ENCODE peak calls at places on chromosomes 2 and 18, in ten cellular contexts. Q is prostate gland; V is astrocyte of the spinal cord; L is CD8-positive, alpha-beta T cell; J is coronary artery; H is AG04450; C is GM13976; E is spleen; U is brain microvascular endothelial cell; B is H9. D is an unnamed sample.

GRCh38 chr2:134288814-134289213 is 34.9 kb downstream of the MGAT5 start:
- DNase-seq in Q (no peak), V (no peak), L (peak), J (no peak), H (no peak), C (no peak), E (no peak), U (no peak), B (no peak), D (peak)

GRCh38 chr18:44709297-44710117 is 28.8 kb downstream of the SETBP1 start:
- DNase-seq in Q (no peak), V (no peak), L (no peak), J (no peak), H (no peak), C (peak), E (no peak), U (no peak), B (no peak), D (no peak)

GRCh38 chr18:25038261-25038660 is 313.7 kb downstream of the ZNF521 start:
- DNase-seq in Q (no peak), V (no peak), L (no peak), J (no peak), H (no peak), C (no peak), E (no peak), U (no peak), B (no peak), D (no peak)

GRCh38 chr18:51721388-51721787 is 523.9 kb upstream of the MEX3C start:
- DNase-seq in Q (no peak), V (no peak), L (no peak), J (no peak), H (no peak), C (no peak), E (no peak), U (no peak), B (no peak), D (no peak)

GRCh38 chr2:232315049-232315922 is 63.3 kb upstream of the ALPP start:
- DNase-seq in Q (peak), V (peak), L (peak), J (peak), H (peak), C (peak), E (peak), U (peak), B (no peak), D (peak)

GRCh38 chr2:17162721-17163120 is 355.5 kb downstream of the RAD51AP2 start:
- DNase-seq in Q (no peak), V (peak), L (no peak), J (no peak), H (no peak), C (no peak), E (no peak), U (no peak), B (no peak), D (no peak)

GRCh38 chr18:429030-429429 is 71.5 kb downstream of the COLEC12 start:
- DNase-seq in Q (no peak), V (no peak), L (no peak), J (no peak), H (no peak), C (no peak), E (no peak), U (no peak), B (no peak), D (no peak)

GRCh38 chr18:80250740-80251364 is 3.5 kb upstream of the PARD6G start:
- DNase-seq in Q (no peak), V (no peak), L (no peak), J (no peak), H (no peak), C (no peak), E (no peak), U (no peak), B (no peak), D (no peak)

GRCh38 chr2:104444392-104444791 is 409.5 kb upstream of the POU3F3 start:
- DNase-seq in Q (no peak), V (peak), L (no peak), J (no peak), H (no peak), C (no peak), E (no peak), U (no peak), B (no peak), D (no peak)

GRCh38 chr2:227407601-227408089 is 19.9 kb upstream of the SCYGR1 start:
- DNase-seq in Q (no peak), V (no peak), L (no peak), J (no peak), H (no peak), C (no peak), E (peak), U (no peak), B (no peak), D (no peak)

GRCh38 chr2:178858896-178859628 is 51.8 kb upstream of the TTN start:
- DNase-seq in Q (no peak), V (no peak), L (no peak), J (no peak), H (no peak), C (no peak), E (no peak), U (no peak), B (no peak), D (no peak)

GRCh38 chr2:219662566-219662965 is 35.1 kb downstream of the SLC4A3 start:
- DNase-seq in Q (no peak), V (no peak), L (no peak), J (no peak), H (no peak), C (no peak), E (no peak), U (no peak), B (peak), D (no peak)

GRCh38 chr18:25345432-25345831 is 6.5 kb downstream of the ZNF521 start:
- DNase-seq in Q (no peak), V (no peak), L (no peak), J (no peak), H (no peak), C (no peak), E (no peak), U (no peak), B (no peak), D (no peak)

GRCh38 chr2:218229239-218229638 is 12.2 kb downstream of the ARPC2 start:
- DNase-seq in Q (peak), V (peak), L (peak), J (no peak), H (peak), C (peak), E (no peak), U (peak), B (no peak), D (no peak)

GRCh38 chr2:63788070-63788469 is 53.6 kb upstream of the UGP2 start:
- DNase-seq in Q (no peak), V (peak), L (no peak), J (no peak), H (peak), C (no peak), E (no peak), U (peak), B (no peak), D (no peak)

DNA sequence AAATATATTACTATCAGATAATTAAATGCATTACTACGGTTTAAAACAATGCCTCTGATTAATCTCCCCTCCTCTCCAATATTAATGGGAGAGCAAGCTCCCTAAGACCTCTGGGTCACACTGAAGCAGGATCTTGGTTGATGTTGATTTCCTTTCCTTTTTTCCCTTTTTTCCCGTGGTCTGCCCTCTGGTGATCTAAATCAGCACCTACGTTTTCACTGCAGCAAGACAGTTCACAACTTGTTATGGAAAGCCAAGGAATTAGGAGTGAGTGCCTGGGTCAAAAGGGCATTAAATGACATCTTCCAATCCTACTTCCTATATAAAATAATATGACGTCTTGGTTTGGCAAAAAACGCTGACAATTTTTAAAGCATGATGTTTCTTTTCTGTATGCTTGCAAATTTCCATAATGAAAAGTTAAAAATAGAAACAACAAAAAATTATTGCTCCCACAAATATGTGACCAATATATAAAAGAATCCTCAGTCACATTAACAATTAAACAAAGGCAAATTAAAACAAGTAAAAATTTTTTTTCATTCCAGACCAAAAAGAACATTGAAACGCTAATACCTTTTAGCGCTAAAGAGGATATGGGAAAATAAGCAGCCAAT is 7.9 kb upstream of the CFAP36 start:
- DNase-seq in Q (no peak), V (peak), L (no peak), J (no peak), H (no peak), C (no peak), E (no peak), U (peak), B (peak), D (no peak)
- TF ChIP-seq CTCF in Q (no peak), V (peak), L (no peak), J (no peak), H (peak), C (no peak), E (no peak), U (peak), B (peak), D (no peak)

GRCh38 chr2:109318150-109318948 is 189.3 kb downstream of the SH3RF3 start:
- DNase-seq in Q (peak), V (peak), L (no peak), J (peak), H (peak), C (no peak), E (no peak), U (peak), B (no peak), D (no peak)
- TF ChIP-seq CTCF in Q (no peak), V (peak), L (no peak), J (no peak), H (peak), C (no peak), E (no peak), U (peak), B (no peak), D (no peak)

DNA sequence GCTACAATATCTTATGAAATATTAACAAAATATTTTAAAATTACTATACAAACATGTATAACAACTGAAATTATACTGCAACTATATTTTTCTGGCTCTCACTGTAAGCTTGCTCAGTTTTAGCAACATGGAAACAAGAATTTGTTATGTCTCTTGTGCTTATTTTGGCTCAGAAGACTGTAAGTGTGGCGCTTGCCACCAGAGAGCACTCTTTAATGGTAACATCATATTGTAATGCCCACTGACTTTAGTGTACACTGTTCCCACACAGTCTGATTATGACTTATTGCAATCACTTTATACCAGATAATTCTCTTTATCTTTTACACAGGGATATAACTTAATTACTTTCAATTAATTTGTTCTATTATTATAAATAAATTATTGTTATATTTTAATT is 1500.6 kb upstream of the TMEFF2 start:
- DNase-seq in Q (no peak), V (peak), L (no peak), J (no peak), H (no peak), C (no peak), E (no peak), U (peak), B (no peak), D (no peak)
- TF ChIP-seq CTCF in Q (no peak), V (peak), L (no peak), J (no peak), H (no peak), C (peak), E (no peak), U (peak), B (peak), D (no peak)

GRCh38 chr2:229027353-229028115 is 243.6 kb downstream of the PID1 start:
- DNase-seq in Q (no peak), V (no peak), L (no peak), J (no peak), H (no peak), C (no peak), E (no peak), U (no peak), B (no peak), D (no peak)

GRCh38 chr2:229033816-229034215 is 237.3 kb downstream of the PID1 start:
- DNase-seq in Q (no peak), V (no peak), L (no peak), J (no peak), H (no peak), C (no peak), E (no peak), U (no peak), B (no peak), D (no peak)

GRCh38 chr2:229032596-229033234 is 238.4 kb downstream of the PID1 start:
- DNase-seq in Q (no peak), V (no peak), L (no peak), J (no peak), H (no peak), C (no peak), E (no peak), U (no peak), B (no peak), D (no peak)
- TF ChIP-seq CTCF in Q (no peak), V (no peak), L (no peak), J (no peak), H (no peak), C (no peak), E (no peak), U (no peak), B (no peak), D (no peak)

DNA sequence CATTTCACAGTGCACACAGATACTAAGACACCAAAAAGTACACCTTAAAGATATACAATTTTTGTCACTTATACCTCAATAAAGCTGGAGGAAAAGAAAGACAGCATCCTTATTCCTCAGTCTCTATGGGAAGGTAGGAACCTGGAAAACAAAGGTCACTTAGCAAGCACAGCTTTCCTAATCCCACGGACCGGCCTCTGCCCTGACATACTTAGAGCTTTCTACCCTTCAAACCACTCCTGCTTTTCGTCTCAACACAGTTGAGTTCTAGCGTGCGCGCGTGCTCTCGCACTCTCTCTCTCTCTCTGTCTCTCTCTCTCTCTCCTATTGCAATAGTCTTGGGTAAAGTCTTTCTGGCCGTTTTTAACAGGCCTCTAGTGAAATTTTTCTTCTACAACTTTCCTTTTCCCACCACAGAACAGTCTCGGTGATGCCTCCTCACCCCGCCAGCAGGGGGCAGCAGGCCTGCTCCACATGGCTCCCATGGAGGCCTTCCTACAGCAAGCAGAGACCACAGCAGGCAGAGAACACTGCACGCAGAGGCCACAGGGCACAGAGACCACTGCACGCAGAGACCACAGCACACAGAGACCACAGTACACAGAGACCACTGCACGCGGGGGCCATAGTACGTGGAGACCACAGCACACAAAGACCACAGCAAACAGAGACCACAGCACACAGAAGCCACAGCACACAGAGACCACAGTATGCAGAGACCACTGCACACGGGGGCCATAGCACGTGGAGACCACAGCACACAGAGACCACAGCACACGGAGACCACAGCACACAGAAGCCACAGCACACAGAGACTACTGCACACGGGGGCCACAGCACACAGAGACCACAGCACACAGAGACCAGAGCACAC is 106.9 kb downstream of the FBXO15 start:
- DNase-seq in Q (no peak), V (no peak), L (peak), J (no peak), H (no peak), C (peak), E (peak), U (no peak), B (peak), D (no peak)
- TF ChIP-seq CTCF in Q (no peak), V (peak), L (peak), J (no peak), H (peak), C (peak), E (peak), U (peak), B (peak), D (peak)

GRCh38 chr2:42217307-42217706 is 48.2 kb downstream of the EML4 start:
- DNase-seq in Q (no peak), V (no peak), L (no peak), J (no peak), H (no peak), C (no peak), E (no peak), U (no peak), B (no peak), D (no peak)
- TF ChIP-seq CTCF in Q (no peak), V (no peak), L (no peak), J (no peak), H (no peak), C (no peak), E (no peak), U (no peak), B (no peak), D (no peak)

GRCh38 chr2:234828382-234829073 is 123.3 kb upstream of the SH3BP4 start:
- DNase-seq in Q (no peak), V (no peak), L (no peak), J (no peak), H (no peak), C (no peak), E (no peak), U (no peak), B (no peak), D (no peak)
- TF ChIP-seq CTCF in Q (no peak), V (no peak), L (no peak), J (no peak), H (no peak), C (no peak), E (no peak), U (no peak), B (no peak), D (no peak)

DNA sequence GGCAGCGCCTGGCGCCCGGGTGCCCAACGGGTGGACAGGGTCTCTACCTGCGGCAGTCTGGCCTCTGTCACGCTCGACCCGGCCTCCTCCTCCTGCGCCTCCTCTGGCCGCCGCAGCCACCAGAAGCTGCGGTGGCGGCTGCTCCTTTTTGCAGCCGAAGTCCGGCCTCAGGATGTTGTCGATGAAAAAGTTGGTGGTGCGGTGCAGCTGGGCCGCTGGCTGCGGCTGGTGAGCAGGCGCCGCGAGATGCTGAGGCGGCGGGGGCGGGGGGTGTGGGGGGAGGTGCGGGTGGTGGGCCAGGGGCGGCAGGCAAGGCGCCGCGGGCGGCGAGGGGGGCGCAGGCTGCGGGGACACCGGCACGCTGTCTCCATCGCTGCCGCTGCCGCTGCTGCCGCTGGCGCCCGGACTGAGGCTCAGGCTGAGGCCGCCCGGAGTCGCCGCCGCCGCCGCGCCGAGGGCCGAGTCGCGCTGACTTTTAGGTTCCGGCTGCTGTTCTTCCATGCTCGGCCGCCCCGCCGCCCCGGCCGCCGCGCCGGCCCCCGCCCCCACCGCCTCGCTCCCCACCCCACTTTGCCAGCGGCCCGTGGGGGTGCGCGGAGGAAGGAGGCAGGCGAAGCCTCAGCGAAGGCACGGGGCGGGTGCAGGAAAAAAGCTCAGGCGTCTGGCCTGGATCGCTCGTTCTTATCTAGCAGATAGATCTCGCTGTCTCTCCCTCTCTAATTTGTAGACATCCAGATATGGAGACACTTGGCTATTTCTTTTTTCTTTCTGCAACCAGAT is 591 bp downstream of the EN1 start:
- DNase-seq in Q (no peak), V (no peak), L (no peak), J (no peak), H (no peak), C (no peak), E (no peak), U (no peak), B (peak), D (no peak)
- TF ChIP-seq CTCF in Q (no peak), V (peak), L (no peak), J (no peak), H (no peak), C (no peak), E (no peak), U (no peak), B (no peak), D (no peak)